ENCODE peak calls at places on chromosomes 4 and X, in four cellular contexts. Y is omental fat pad, I is NB4, P is left lung. O is an unnamed sample.

GRCh38 chr4:189202869-189203271 is 737.8 kb upstream of the FRG1 start:
- DNase-seq in Y (no peak), P (no peak), I (peak; percentile 57), O (no peak)

GRCh38 chr4:114041117-114041475 is 61.6 kb upstream of the ARSJ start:
- DNase-seq in Y (no peak), I (no peak), P (no peak), O (no peak)

GRCh38 chrX:149638860-149639259 is 7.3 kb upstream of the TMEM185A start:
- DNase-seq in Y (no peak), I (no peak), P (no peak), O (no peak)

GRCh38 chrX:47927212-47927611 is 76.6 kb downstream of the ZNF182 start:
- DNase-seq in Y (no peak), P (no peak), I (no peak), O (no peak)

GRCh38 chrX:148871422-148872152 is 371.2 kb downstream of the AFF2 start:
- DNase-seq in I (peak; percentile 3), P (no peak), Y (no peak), O (no peak)

GRCh38 chr4:14254252-14254651 is 626.7 kb upstream of the BOD1L1 start:
- DNase-seq in P (no peak), Y (peak; percentile 24), I (peak; percentile 39), O (no peak)

GRCh38 chr4:98659106-98659592 is 738 bp upstream of the TSPAN5 start:
- DNase-seq in P (no peak), Y (no peak), I (peak; percentile 5), O (no peak)

GRCh38 chr4:114180481-114180880 is 201.0 kb upstream of the ARSJ start:
- DNase-seq in Y (no peak), P (no peak), I (peak; percentile 38), O (no peak)

GRCh38 chr4:103204114-103204513 is 6.0 kb upstream of the CENPE start:
- DNase-seq in Y (no peak), I (peak; percentile 20), P (no peak), O (no peak)

DNA sequence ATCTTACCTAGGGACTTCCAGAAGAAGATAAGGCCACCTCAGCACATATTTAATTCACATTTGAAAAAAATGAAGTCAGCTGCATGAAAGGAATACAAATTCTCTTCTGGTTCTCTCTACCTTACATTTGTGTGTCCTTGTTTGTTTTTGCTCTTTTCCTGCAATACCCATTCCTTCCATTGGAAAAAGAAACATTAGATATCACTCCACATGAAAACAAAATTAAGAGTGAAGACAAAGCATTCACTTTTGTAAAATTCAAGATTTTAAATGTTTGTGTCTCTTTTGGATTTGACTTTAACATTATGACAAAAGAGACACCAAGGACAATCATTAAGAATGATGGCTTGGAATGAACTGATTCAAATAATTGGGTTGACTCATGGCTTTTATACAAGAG is 1351.8 kb downstream of the FSTL5 start:
- DNase-seq in I (no peak), P (no peak), Y (no peak), O (no peak)
- TF ChIP-seq CTCF in I (no peak), P (no peak), Y (no peak), O (no peak)

DNA sequence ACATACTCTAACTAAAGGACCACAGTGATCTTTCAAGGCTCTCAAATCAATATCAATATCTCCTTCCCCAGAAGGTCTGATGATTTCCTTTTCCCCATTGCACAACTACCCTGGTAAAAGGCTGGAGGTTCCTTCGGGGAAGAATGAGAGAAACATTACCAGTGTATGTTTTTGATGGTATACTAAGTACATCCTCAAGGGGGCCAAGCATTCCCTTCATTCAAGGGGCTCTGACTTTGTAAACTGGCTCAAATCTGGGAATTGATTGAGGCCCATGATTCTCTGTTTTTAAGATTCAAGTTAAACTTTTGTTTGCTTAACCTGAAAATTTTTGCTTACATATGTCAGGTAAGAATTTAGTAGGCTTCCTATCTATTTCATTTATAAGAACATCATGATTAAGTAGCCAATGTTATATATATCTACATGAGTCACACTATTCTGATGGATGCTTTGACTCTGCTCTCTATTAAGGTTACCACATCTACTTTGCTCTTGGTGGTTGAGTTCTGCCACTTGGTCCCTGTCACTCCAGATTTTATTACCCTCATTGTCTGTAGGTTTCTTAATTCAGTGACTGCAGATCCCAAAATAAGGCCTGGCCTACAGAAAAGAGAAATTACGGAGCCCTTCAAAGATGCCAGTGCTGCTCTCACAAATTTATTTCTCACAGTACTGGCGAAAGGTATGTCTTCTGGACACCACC is 16.4 kb upstream of the GUCY1B1 start:
- DNase-seq in I (no peak), Y (no peak), P (no peak), O (no peak)
- TF ChIP-seq CTCF in I (no peak), Y (no peak), P (no peak), O (no peak)

GRCh38 chrX:71098302-71098701 is 2.7 kb downstream of the FOXO4 start:
- DNase-seq in P (peak; percentile 75), I (peak; percentile 86), Y (peak; percentile 50), O (no peak)
- TF ChIP-seq CTCF in P (peak; percentile 15), I (peak; percentile 70), Y (no peak), O (peak; percentile 38)

GRCh38 chrX:18389968-18390367 is 35.4 kb upstream of the CDKL5 start:
- DNase-seq in P (no peak), I (no peak), Y (no peak), O (no peak)
- TF ChIP-seq CTCF in P (no peak), I (no peak), Y (no peak), O (peak; percentile 13)

DNA sequence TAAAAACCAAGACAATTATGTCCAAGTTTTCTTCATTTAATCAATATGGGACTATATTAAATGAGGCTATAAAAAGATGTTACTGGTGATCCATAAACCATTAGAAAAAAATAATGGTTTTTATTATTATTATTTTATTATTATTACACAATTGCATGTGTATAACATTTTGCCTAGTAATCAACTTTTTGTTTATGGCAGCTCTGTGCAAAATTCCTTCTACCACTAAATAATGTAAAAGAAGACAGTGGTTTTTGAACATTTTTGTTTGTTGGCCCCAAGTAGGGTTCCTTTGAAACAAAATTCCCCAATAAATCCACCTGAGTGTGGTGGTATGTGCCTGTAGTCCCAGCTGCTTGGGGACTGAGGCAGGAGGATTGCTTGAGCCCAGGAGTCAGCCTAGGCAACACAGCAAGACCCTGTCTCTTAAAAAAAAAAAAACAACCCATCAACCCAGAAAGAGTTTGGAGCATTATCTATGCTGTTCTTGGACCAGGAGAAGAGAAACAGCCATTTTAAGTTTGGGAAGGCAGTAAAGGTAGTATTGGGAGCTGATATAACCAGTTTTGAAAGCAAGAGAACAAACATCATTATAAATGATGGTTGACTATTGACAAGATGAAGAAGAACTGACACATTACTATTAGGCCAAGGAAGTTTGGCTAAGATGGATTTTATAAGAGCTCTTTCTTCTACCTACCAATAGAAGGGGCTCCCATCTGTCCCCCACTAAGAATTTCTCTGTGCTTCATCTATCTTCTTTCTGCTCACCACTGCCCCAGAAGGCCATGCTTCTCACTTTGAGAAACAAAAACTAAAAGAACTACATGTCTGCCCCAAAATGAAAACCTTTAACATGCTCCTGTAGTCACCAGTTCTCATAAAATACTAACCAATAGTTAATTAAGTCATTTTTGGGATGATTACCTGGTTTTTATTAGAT is 2.2 kb downstream of the TMEM156 start:
- DNase-seq in P (no peak), Y (no peak), I (peak; percentile 68), O (no peak)
- TF ChIP-seq CTCF in P (no peak), Y (no peak), I (peak; percentile 15), O (no peak)

DNA sequence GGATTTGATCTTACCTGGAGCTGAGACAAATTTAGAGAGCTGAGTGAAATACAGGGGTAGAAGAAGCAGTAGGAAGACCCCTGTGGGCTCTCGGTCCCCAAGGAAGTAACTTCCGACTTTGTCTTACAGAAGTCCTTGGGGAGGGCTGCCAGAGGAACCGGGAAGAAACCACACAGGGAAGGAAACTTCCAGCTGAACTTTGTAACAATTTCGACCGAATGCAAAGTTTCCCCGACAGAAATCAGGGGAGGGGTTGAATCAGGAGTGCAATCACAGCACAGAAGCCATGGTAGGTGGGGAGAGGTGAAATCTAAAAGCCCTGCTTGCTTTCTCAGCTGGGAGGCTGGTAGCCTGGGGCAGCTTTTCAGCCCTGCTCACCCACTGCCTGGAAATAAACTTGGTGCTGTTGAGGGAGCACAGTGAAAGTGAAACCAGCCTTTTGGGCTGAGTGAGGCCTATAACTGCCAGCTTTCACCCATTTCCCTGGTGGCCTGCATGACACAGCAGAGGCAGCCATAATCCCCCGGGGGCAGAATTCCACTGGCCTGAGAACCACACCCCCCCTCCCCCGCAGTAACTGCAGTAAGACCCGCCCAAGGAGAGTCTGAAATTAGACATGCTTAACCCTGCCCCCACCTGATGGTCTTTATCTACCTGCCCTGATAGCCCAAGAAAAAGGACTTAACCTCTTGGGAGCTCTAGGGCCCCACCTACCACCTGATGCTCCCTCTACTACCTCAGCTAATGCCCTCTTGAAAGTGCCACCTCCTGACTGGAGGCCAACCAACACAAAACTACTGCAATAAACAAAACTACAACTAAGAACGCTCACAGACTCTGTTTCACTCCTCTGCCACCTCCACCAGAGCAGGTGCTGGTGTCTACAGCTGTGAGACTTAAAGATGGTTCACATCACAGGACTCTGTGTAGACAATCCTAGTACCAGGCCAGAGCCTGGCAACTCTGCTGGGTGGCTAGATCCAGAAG is 248.2 kb downstream of the PARM1 start:
- DNase-seq in I (peak; percentile 74), Y (no peak), P (no peak), O (no peak)
- TF ChIP-seq CTCF in I (no peak), Y (no peak), P (no peak), O (no peak)

GRCh38 chr4:53364624-53365023 is 1.2 kb downstream of the SCFD2 start:
- DNase-seq in Y (no peak), I (no peak), P (no peak), O (no peak)

GRCh38 chr4:53362093-53362492 is 3.8 kb downstream of the SCFD2 start:
- DNase-seq in I (no peak), P (no peak), Y (no peak), O (no peak)

GRCh38 chr4:53366301-53366716 is 448 bp upstream of the SCFD2 start:
- DNase-seq in Y (no peak), P (no peak), I (no peak), O (no peak)

GRCh38 chr4:53365486-53366300 is at the start of gene SCFD2:
- DNase-seq in P (peak; percentile 95), I (peak; percentile 99), Y (peak; percentile 99), O (peak; percentile 86)

GRCh38 chr4:53365121-53365485 is 758 bp downstream of the SCFD2 start:
- DNase-seq in I (peak; percentile 80), P (no peak), Y (no peak), O (no peak)
- TF ChIP-seq CTCF in I (no peak), P (no peak), Y (no peak), O (no peak)